ENCODE peak calls at places on chromosome 19, in six cellular contexts. One of them, this sample, is unnamed. For H3K9me3, the result is how much of the 10 kb centered on the place peaks cover.

GRCh38 chr19:16897572-16898056 is 8.8 kb downstream of the F2RL3 start:
- DNase-seq in uterus: peak
- DNase-seq in heart left ventricle: no peak
- DNase-seq in heart right ventricle: no peak
- DNase-seq in pancreas: no peak
- DNase-seq in HCT116: no peak
- DNase-seq in this sample: no peak

GRCh38 chr19:13029893-13030292 is 34.6 kb downstream of the NFIX start:
- DNase-seq in pancreas: no peak
- DNase-seq in heart left ventricle: no peak
- DNase-seq in heart right ventricle: no peak
- DNase-seq in HCT116: no peak
- DNase-seq in uterus: no peak
- DNase-seq in this sample: no peak

GRCh38 chr19:13366529-13367143 is 139.6 kb downstream of the CACNA1A start:
- DNase-seq in heart left ventricle: no peak
- DNase-seq in heart right ventricle: no peak
- DNase-seq in pancreas: no peak
- DNase-seq in uterus: no peak
- DNase-seq in HCT116: peak
- DNase-seq in this sample: no peak

GRCh38 chr19:18173572-18174294 is at the start of gene IFI30:
- DNase-seq in uterus: peak
- DNase-seq in pancreas: peak
- DNase-seq in heart right ventricle: peak
- DNase-seq in heart left ventricle: peak
- DNase-seq in HCT116: no peak
- DNase-seq in this sample: peak

GRCh38 chr19:35903550-35904179 is 1.3 kb downstream of the HCST start:
- DNase-seq in heart left ventricle: peak
- DNase-seq in pancreas: peak
- DNase-seq in HCT116: no peak
- DNase-seq in uterus: peak
- DNase-seq in heart right ventricle: peak
- DNase-seq in this sample: peak

GRCh38 chr19:31353826-31354225 is 4.6 kb upstream of the TSHZ3 start:
- DNase-seq in HCT116: no peak
- DNase-seq in heart left ventricle: no peak
- DNase-seq in heart right ventricle: no peak
- DNase-seq in pancreas: no peak
- DNase-seq in uterus: no peak
- DNase-seq in this sample: no peak

GRCh38 chr19:37654118-37654517 is 1.1 kb downstream of the ZFP30 start:
- DNase-seq in pancreas: no peak
- DNase-seq in HCT116: no peak
- DNase-seq in heart right ventricle: no peak
- DNase-seq in uterus: no peak
- DNase-seq in heart left ventricle: no peak
- DNase-seq in this sample: no peak

GRCh38 chr19:19337120-19337519 is 16.5 kb downstream of the MAU2 start:
- DNase-seq in heart left ventricle: no peak
- DNase-seq in pancreas: no peak
- DNase-seq in uterus: no peak
- DNase-seq in heart right ventricle: no peak
- DNase-seq in HCT116: no peak
- DNase-seq in this sample: no peak

GRCh38 chr19:7216373-7216902 is 77.8 kb downstream of the INSR start:
- DNase-seq in HCT116: no peak
- DNase-seq in heart right ventricle: no peak
- DNase-seq in pancreas: peak
- DNase-seq in heart left ventricle: no peak
- DNase-seq in uterus: no peak
- DNase-seq in this sample: no peak

GRCh38 chr19:10812902-10813404 is 23.1 kb downstream of the TMED1 start:
- DNase-seq in uterus: peak
- DNase-seq in pancreas: no peak
- DNase-seq in heart left ventricle: no peak
- DNase-seq in heart right ventricle: no peak
- DNase-seq in HCT116: no peak
- DNase-seq in this sample: no peak

GRCh38 chr19:51296331-51297093 is 14.9 kb upstream of the IGLON5 start:
- DNase-seq in pancreas: no peak
- DNase-seq in uterus: no peak
- DNase-seq in HCT116: no peak
- DNase-seq in heart right ventricle: no peak
- DNase-seq in heart left ventricle: no peak
- DNase-seq in this sample: no peak

GRCh38 chr19:19900124-19900523 is 622 bp upstream of the ZNF93 start:
- DNase-seq in uterus: no peak
- DNase-seq in HCT116: no peak
- DNase-seq in heart right ventricle: no peak
- DNase-seq in heart left ventricle: no peak
- DNase-seq in pancreas: no peak
- DNase-seq in this sample: no peak

GRCh38 chr19:7748756-7749155 is 1.4 kb upstream of the CD209 start:
- DNase-seq in heart right ventricle: no peak
- DNase-seq in pancreas: no peak
- DNase-seq in heart left ventricle: no peak
- DNase-seq in uterus: no peak
- DNase-seq in HCT116: peak
- DNase-seq in this sample: no peak

GRCh38 chr19:58170860-58171259 is 12.0 kb upstream of the ZNF274 start:
- DNase-seq in HCT116: no peak
- DNase-seq in pancreas: no peak
- DNase-seq in uterus: no peak
- DNase-seq in heart left ventricle: no peak
- DNase-seq in heart right ventricle: no peak
- DNase-seq in this sample: no peak

GRCh38 chr19:611506-611869 is 21.8 kb downstream of the HCN2 start:
- DNase-seq in uterus: no peak
- DNase-seq in heart right ventricle: no peak
- DNase-seq in pancreas: no peak
- DNase-seq in heart left ventricle: no peak
- DNase-seq in HCT116: no peak
- DNase-seq in this sample: no peak

GRCh38 chr19:50455992-50456391 is 20.3 kb upstream of the EMC10 start:
- DNase-seq in HCT116: no peak
- DNase-seq in uterus: no peak
- DNase-seq in pancreas: no peak
- DNase-seq in heart left ventricle: no peak
- DNase-seq in heart right ventricle: no peak
- DNase-seq in this sample: no peak

GRCh38 chr19:6743714-6744380 is 4.4 kb downstream of the TRIP10 start:
- DNase-seq in pancreas: no peak
- DNase-seq in HCT116: no peak
- DNase-seq in heart left ventricle: no peak
- DNase-seq in uterus: no peak
- DNase-seq in heart right ventricle: no peak
- DNase-seq in this sample: no peak

GRCh38 chr19:5804516-5805464 is at the start of gene NRTN:
- DNase-seq in uterus: no peak
- DNase-seq in heart right ventricle: no peak
- DNase-seq in heart left ventricle: no peak
- DNase-seq in pancreas: peak
- DNase-seq in HCT116: no peak
- DNase-seq in this sample: peak

GRCh38 chr19:53868091-53868891 is 608 bp downstream of the MYADM start:
- DNase-seq in uterus: peak
- DNase-seq in pancreas: peak
- DNase-seq in heart left ventricle: peak
- DNase-seq in HCT116: no peak
- DNase-seq in heart right ventricle: peak
- DNase-seq in this sample: peak

GRCh38 chr19:47719047-47719885 is 6.0 kb downstream of the EHD2 start:
- DNase-seq in heart right ventricle: peak
- DNase-seq in heart left ventricle: peak
- DNase-seq in HCT116: no peak
- DNase-seq in uterus: peak
- DNase-seq in pancreas: peak
- DNase-seq in this sample: peak

GRCh38 chr19:1123381-1123780 is 19.6 kb downstream of the GPX4 start:
- DNase-seq in uterus: no peak
- DNase-seq in HCT116: no peak
- DNase-seq in heart right ventricle: no peak
- DNase-seq in heart left ventricle: no peak
- DNase-seq in pancreas: no peak
- DNase-seq in this sample: no peak

GRCh38 chr19:30783936-30784335 is 411.8 kb downstream of the ZNF536 start:
- DNase-seq in uterus: no peak
- DNase-seq in heart left ventricle: no peak
- DNase-seq in heart right ventricle: no peak
- DNase-seq in HCT116: no peak
- DNase-seq in pancreas: no peak
- DNase-seq in this sample: no peak

GRCh38 chr19:36215276-36216171 is 618 bp downstream of the ZNF146 start:
- DNase-seq in heart right ventricle: no peak
- DNase-seq in pancreas: no peak
- DNase-seq in HCT116: no peak
- DNase-seq in uterus: no peak
- DNase-seq in heart left ventricle: no peak
- DNase-seq in this sample: no peak

GRCh38 chr19:15701757-15702589 is 25.9 kb upstream of the OR10H2 start:
- DNase-seq in heart left ventricle: no peak
- DNase-seq in uterus: no peak
- DNase-seq in pancreas: no peak
- DNase-seq in heart right ventricle: no peak
- DNase-seq in HCT116: no peak
- DNase-seq in this sample: peak

GRCh38 chr19:15696654-15697194 is 23.8 kb downstream of the CYP4F12 start:
- DNase-seq in heart right ventricle: no peak
- DNase-seq in pancreas: no peak
- DNase-seq in HCT116: no peak
- DNase-seq in heart left ventricle: no peak
- DNase-seq in uterus: no peak
- DNase-seq in this sample: no peak

DNA sequence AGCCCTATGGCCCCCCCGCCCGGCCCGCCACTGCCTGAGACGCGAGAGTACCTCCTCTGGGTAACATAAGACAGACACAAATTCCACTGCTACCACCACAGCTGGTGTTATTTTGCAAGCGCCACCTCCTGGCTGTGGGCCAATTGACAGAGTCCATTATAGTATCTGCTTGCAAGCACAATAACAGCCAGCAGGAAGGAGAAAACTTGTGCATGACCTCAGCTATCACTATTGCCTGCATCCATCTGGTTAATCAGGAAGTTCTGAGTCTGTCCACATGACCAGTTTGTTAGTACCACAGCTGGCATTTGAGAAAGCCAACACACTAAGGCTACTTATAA is 25.3 kb upstream of the OR10H2 start:
- DNase-seq in heart left ventricle: peak
- DNase-seq in heart right ventricle: peak
- DNase-seq in pancreas: peak
- DNase-seq in uterus: peak
- DNase-seq in HCT116: peak
- DNase-seq in this sample: peak
- TF ChIP-seq CTCF in heart left ventricle: no peak
- TF ChIP-seq CTCF in heart right ventricle: no peak
- TF ChIP-seq CTCF in pancreas: no peak
- TF ChIP-seq CTCF in uterus: no peak
- TF ChIP-seq CTCF in HCT116: no peak
- TF ChIP-seq CTCF in this sample: no peak

GRCh38 chr19:27851543-27852060 is 1361.3 kb downstream of the UQCRFS1 start:
- DNase-seq in heart right ventricle: no peak
- DNase-seq in pancreas: no peak
- DNase-seq in heart left ventricle: no peak
- DNase-seq in HCT116: no peak
- DNase-seq in uterus: no peak
- DNase-seq in this sample: no peak

GRCh38 chr19:27846944-27847343 is 1366.0 kb downstream of the UQCRFS1 start:
- DNase-seq in HCT116: no peak
- DNase-seq in pancreas: no peak
- DNase-seq in uterus: no peak
- DNase-seq in heart left ventricle: no peak
- DNase-seq in heart right ventricle: no peak
- DNase-seq in this sample: no peak

DNA sequence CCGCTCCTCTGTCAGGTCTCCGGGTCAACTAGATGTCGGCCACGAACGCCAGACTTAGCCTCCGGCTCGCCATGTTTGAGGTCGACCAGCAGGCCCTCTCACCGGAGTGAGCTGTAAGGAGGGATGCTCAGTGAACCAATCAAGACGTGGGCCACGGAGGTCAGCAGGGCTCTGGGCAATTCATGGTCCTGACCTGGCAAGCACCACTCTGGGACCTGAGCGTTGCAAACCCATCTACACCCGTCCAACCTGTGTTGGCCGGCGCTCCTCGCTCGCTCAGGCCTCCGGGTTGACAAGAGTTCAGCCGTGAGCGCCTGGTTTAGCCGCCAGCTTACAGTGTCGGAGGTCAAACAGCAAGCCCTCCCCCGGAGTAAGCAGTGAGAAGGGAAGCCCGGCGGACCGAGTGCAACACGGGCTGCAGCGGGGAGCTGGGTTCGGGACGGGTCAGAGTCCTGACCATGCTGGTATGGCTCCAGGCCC is 1361.9 kb downstream of the UQCRFS1 start:
- DNase-seq in uterus: no peak
- DNase-seq in HCT116: no peak
- DNase-seq in heart left ventricle: peak
- DNase-seq in pancreas: no peak
- DNase-seq in heart right ventricle: no peak
- DNase-seq in this sample: no peak
- H3K9me3 ChIP-seq in uterus: under half
- H3K9me3 ChIP-seq in HCT116: under half
- H3K9me3 ChIP-seq in heart left ventricle: under half
- H3K9me3 ChIP-seq in pancreas: under half
- H3K9me3 ChIP-seq in heart right ventricle: under half
- H3K9me3 ChIP-seq in this sample: under half

GRCh38 chr19:39293394-39293793 is 2.8 kb upstream of the IFNL1 start:
- DNase-seq in heart left ventricle: no peak
- DNase-seq in uterus: no peak
- DNase-seq in heart right ventricle: no peak
- DNase-seq in pancreas: no peak
- DNase-seq in HCT116: no peak
- DNase-seq in this sample: no peak
- TF ChIP-seq CTCF in heart left ventricle: no peak
- TF ChIP-seq CTCF in uterus: no peak
- TF ChIP-seq CTCF in heart right ventricle: no peak
- TF ChIP-seq CTCF in pancreas: no peak
- TF ChIP-seq CTCF in HCT116: no peak
- TF ChIP-seq CTCF in this sample: no peak

DNA sequence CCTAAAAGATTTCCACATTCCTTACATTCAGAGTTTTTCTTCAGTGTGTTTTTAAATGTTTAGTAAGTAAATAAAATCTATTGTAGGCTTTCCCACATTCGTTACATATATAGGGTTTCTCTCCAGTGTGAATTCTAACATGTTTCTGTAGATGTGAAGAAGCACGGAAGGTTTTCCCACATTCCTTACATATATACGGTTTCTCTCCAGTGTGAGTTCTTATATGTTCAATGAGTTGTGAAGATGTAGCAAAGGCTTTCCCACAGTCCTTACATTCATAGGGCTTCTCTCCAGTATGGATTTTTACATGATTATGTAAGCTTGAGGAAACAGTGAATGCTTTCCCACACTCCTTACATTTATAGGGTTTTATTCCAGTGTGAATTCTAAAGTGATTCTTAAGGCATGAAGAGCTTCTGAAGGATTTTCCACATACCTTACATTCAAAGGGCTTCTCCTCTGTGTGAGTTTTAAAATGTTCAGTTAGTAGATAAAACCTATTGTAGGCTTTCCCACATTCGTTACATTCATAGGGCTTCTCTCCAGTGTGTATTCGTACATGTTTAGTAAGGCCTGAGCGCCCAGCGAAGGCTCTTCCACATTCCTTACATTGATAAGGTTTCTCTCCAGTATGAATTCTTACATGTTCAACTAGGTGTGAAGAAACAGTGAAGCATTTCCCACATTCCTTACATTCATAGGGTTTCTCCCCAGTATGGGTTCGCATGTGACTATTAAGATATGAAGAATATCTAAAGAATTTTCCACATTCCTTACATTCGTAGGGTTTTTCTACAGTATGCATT is 18.2 kb downstream of the ZNF121 start:
- DNase-seq in pancreas: no peak
- DNase-seq in HCT116: no peak
- DNase-seq in heart right ventricle: no peak
- DNase-seq in heart left ventricle: no peak
- DNase-seq in uterus: no peak
- DNase-seq in this sample: no peak
- H3K9me3 ChIP-seq in pancreas: under half
- H3K9me3 ChIP-seq in HCT116: half or more
- H3K9me3 ChIP-seq in heart right ventricle: half or more
- H3K9me3 ChIP-seq in heart left ventricle: half or more
- H3K9me3 ChIP-seq in uterus: half or more
- H3K9me3 ChIP-seq in this sample: under half

This sample was measured in colonic mucosa.